ENCODE peak calls at places on chromosomes 5 and 9, in nine cellular contexts. V is psoas muscle, Q is stomach, H is cardiac muscle cell, L is heart left ventricle, O is ascending aorta, U is IMR-90, M is breast epithelium, N is astrocyte. T is an unnamed sample.

GRCh38 chr5:147403659-147404640 is 105.9 kb downstream of the DPYSL3 start:
- DNase-seq in M (no peak), U (peak; percentile 99), L (peak; percentile 67), N (peak; percentile 100), V (peak; percentile 74), Q (no peak), H (peak; percentile 73), O (peak; percentile 94), T (peak; percentile 68)

GRCh38 chr5:39283231-39283818 is 64.0 kb upstream of the FYB1 start:
- DNase-seq in H (peak; percentile 59), Q (no peak), O (no peak), M (no peak), U (peak; percentile 76), N (peak; percentile 32), V (no peak), L (no peak), T (no peak)

GRCh38 chr9:18939943-18940342 is 93.1 kb downstream of the SAXO1 start:
- DNase-seq in N (no peak), U (no peak), V (no peak), H (no peak), O (no peak), M (no peak), Q (no peak), L (no peak), T (no peak)

GRCh38 chr9:118962426-118962825 is 406.8 kb downstream of the BRINP1 start:
- DNase-seq in U (no peak), Q (no peak), H (no peak), M (no peak), N (peak; percentile 75), L (no peak), O (no peak), V (no peak), T (no peak)

GRCh38 chr5:34621280-34622045 is 34.7 kb upstream of the RAI14 start:
- DNase-seq in Q (no peak), M (no peak), U (peak; percentile 61), N (peak; percentile 64), V (no peak), H (no peak), L (no peak), O (no peak), T (no peak)

GRCh38 chr9:591292-591691 is 250.2 kb upstream of the DMRT1 start:
- DNase-seq in Q (peak; percentile 87), L (peak; percentile 87), V (peak; percentile 76), H (peak; percentile 28), O (no peak), U (no peak), M (no peak), N (no peak), T (peak; percentile 67)

GRCh38 chr9:93115486-93115885 is 18.6 kb downstream of the NINJ1 start:
- DNase-seq in U (no peak), O (no peak), M (no peak), Q (no peak), L (peak; percentile 3), H (no peak), V (no peak), N (no peak), T (no peak)

GRCh38 chr5:74272019-74272775 is 368.3 kb downstream of the ENC1 start:
- DNase-seq in N (peak; percentile 83), Q (no peak), L (no peak), O (no peak), U (peak; percentile 31), M (no peak), V (no peak), H (no peak), T (no peak)

GRCh38 chr5:16679198-16679597 is 62.4 kb upstream of the RETREG1 start:
- DNase-seq in V (no peak), M (no peak), Q (no peak), O (no peak), U (no peak), L (no peak), N (no peak), H (no peak), T (no peak)

GRCh38 chr9:91047529-91047928 is 245.9 kb downstream of the SYK start:
- DNase-seq in N (peak; percentile 9), Q (no peak), V (no peak), H (no peak), O (no peak), U (no peak), M (no peak), L (no peak), T (no peak)

GRCh38 chr5:58153255-58153654 is 306.6 kb downstream of the PLK2 start:
- DNase-seq in U (peak; percentile 39), H (no peak), V (no peak), N (peak; percentile 15), M (no peak), O (no peak), L (no peak), Q (no peak), T (no peak)

GRCh38 chr9:33742519-33742918 is 52.8 kb upstream of the PRSS3 start:
- DNase-seq in H (no peak), U (no peak), O (no peak), Q (no peak), V (no peak), L (no peak), N (no peak), M (no peak), T (no peak)

GRCh38 chr9:33170464-33171156 is 3.5 kb upstream of the B4GALT1 start:
- DNase-seq in O (no peak), L (peak; percentile 80), M (peak; percentile 86), H (peak; percentile 45), N (no peak), U (no peak), V (peak; percentile 89), Q (peak; percentile 38), T (peak; percentile 56)

GRCh38 chr9:74748966-74749365 is 138.8 kb downstream of the TRPM6 start:
- DNase-seq in O (no peak), N (no peak), U (no peak), V (no peak), Q (no peak), H (no peak), L (no peak), M (no peak), T (no peak)

GRCh38 chr9:112867275-112867991 is 23.2 kb downstream of the SLC46A2 start:
- DNase-seq in V (no peak), Q (no peak), O (no peak), M (no peak), U (peak; percentile 88), L (no peak), H (no peak), N (peak; percentile 59), T (no peak)

GRCh38 chr9:93062364-93062763 is 3.9 kb downstream of the SUSD3 start:
- DNase-seq in O (peak; percentile 59), M (no peak), V (no peak), Q (no peak), U (no peak), L (no peak), N (no peak), H (no peak), T (no peak)

DNA sequence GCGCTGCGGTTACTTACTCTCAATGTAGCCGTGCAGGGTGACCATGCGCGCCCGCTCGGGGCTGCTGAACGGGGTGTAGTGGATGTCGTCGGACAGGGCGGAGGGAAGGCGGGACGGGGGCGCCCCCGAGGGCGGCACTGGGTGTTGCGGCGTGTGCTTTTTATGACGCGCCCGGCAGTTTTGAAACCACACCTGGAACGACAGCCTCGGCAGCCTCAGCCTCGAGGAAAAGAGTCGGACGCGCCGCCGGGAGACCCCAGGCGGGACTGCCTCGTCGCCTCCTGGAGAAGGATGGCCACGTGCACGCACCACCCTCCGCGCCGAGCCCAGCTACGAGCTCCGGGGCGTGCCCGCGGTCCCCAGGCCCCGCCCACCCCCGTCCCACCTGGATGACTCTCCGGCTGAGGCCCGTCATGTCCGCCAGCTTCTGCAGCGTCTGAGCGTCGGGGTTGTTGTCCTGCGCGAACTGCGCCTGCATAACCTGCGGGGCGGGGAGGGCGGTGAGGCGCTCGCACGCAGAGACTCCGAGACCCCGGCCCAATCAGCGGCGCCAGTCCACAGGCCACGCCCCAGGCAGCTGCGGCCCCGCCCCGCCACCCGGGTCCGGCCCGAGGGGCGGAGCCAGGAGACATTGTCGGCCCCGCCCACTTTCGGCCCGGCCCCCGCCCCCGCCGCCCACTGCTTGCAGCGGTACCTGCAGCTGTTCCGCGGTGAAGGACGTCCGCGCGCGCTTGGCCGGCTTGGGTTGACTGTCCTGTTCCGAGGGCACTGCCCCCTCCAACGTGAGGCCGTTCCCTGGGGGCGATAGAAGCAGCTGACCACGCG is 15.0 kb downstream of the LHX6 start:
- DNase-seq in L (no peak), N (no peak), M (no peak), U (no peak), Q (peak; percentile 63), H (peak; percentile 87), O (no peak), V (no peak), T (no peak)
- H3K4me3 ChIP-seq in L (peak overlapping the region; percentile 51), N (no peak overlapping the region), M (peak overlapping the region; percentile 74), U (peak overlapping the region; percentile 36), Q (peak overlapping the region; percentile 38), H (peak overlapping the region; percentile 30), O (peak overlapping the region; percentile 38), V (peak overlapping the region; percentile 61), T (peak overlapping the region; percentile 41)

GRCh38 chr9:127947841-127948710 is 10.4 kb upstream of the DPM2 start:
- DNase-seq in H (no peak), U (no peak), O (no peak), Q (no peak), M (no peak), N (no peak), V (no peak), L (peak; percentile 25), T (peak; percentile 34)
- H3K27ac ChIP-seq in H (no peak overlapping the region), U (no peak overlapping the region), O (no peak overlapping the region), Q (no peak overlapping the region), M (peak overlapping the region; percentile 46), N (no peak overlapping the region), V (no peak overlapping the region), L (peak overlapping the region; percentile 53), T (no peak overlapping the region)

GRCh38 chr9:129401623-129402340 is 219.1 kb downstream of the C9orf50 start:
- DNase-seq in Q (no peak), O (no peak), N (peak; percentile 18), L (peak; percentile 50), M (no peak), U (no peak), V (peak; percentile 48), H (no peak), T (peak; percentile 77)
- H3K4me3 ChIP-seq in Q (no peak overlapping the region), O (no peak overlapping the region), N (no peak overlapping the region), L (no peak overlapping the region), M (peak overlapping the region; percentile 37), U (no peak overlapping the region), V (no peak overlapping the region), H (no peak overlapping the region), T (no peak overlapping the region)

GRCh38 chr5:159763564-159763963 is 152.7 kb upstream of the ADRA1B start:
- DNase-seq in V (no peak), L (no peak), U (no peak), O (no peak), H (no peak), M (no peak), Q (no peak), N (no peak), T (no peak)

GRCh38 chr5:159762921-159763320 is 153.4 kb upstream of the ADRA1B start:
- DNase-seq in Q (no peak), M (no peak), O (no peak), V (no peak), N (no peak), H (no peak), L (no peak), U (no peak), T (no peak)

GRCh38 chr5:159765760-159766517 is 150.3 kb upstream of the ADRA1B start:
- DNase-seq in L (no peak), H (no peak), N (no peak), U (peak; percentile 23), M (no peak), O (no peak), V (no peak), Q (no peak), T (no peak)

GRCh38 chr5:159764283-159764927 is 151.9 kb upstream of the ADRA1B start:
- DNase-seq in V (no peak), L (peak; percentile 50), H (no peak), Q (no peak), O (peak; percentile 88), M (no peak), U (peak; percentile 94), N (peak; percentile 91), T (no peak)

GRCh38 chr5:159765034-159765433 is 151.2 kb upstream of the ADRA1B start:
- DNase-seq in M (no peak), Q (no peak), U (peak; percentile 25), V (no peak), L (no peak), O (no peak), H (no peak), N (peak; percentile 52), T (no peak)
- H3K27ac ChIP-seq in M (no peak overlapping the region), Q (no peak overlapping the region), U (peak overlapping the region; percentile 72), V (no peak overlapping the region), L (peak overlapping the region; percentile 26), O (peak overlapping the region; percentile 60), H (no peak overlapping the region), N (peak overlapping the region; percentile 61), T (no peak overlapping the region)

T was measured in right cardiac atrium.